ENCODE peak calls at places on chromosomes 2 and 18, in nine cellular contexts. U is activated T-helper 9 cell treated with anti-CD3 and anti-CD28 coated beads, Interleukin-2, amount 50 U/mL, for 16 hours; N is activated T-helper 1 cell treated with Interleukin-2 at 50 U/mL for 16 hours; E is stimulated activated CD4-positive, alpha-beta T cell treated with anti-CD3 and anti-CD28 coated beads, TNF-alpha, amount 100 ng/mL, for 1 hour; T is HTR-8/SVneo; H is neural crest cell; M is activated naive CD4-positive, alpha-beta T cell treated with Interleukin-2 at 50 U/mL for 16 hours; S is T follicular helper cell; Q is cardiac fibroblast. V is an unnamed sample.

GRCh38 chr2:176089843-176090395 is 2.6 kb upstream of the HOXD13 start:
- DNase-seq in U (no peak), N (no peak), E (no peak), T (no peak), H (no peak), M (no peak), S (no peak), Q (no peak), V (no peak)

GRCh38 chr2:226117506-226118065 is 682.0 kb downstream of the IRS1 start:
- DNase-seq in U (no peak), N (no peak), E (no peak), T (no peak), H (no peak), M (no peak), S (no peak), Q (peak), V (no peak)

GRCh38 chr2:212228651-212229253 is 309.9 kb downstream of the ERBB4 start:
- DNase-seq in U (no peak), N (no peak), E (no peak), T (no peak), H (no peak), M (no peak), S (no peak), Q (no peak), V (no peak)

GRCh38 chr18:46625069-46625468 is 32.0 kb downstream of the LOXHD1 start:
- DNase-seq in U (no peak), N (no peak), E (no peak), T (no peak), H (no peak), M (no peak), S (no peak), Q (no peak), V (no peak)

GRCh38 chr2:168180483-168180882 is 66.9 kb downstream of the STK39 start:
- DNase-seq in U (no peak), N (no peak), E (no peak), T (no peak), H (no peak), M (no peak), S (no peak), Q (no peak), V (no peak)

GRCh38 chr2:58497189-58497588 is 256.1 kb upstream of the FANCL start:
- DNase-seq in U (no peak), N (no peak), E (no peak), T (no peak), H (no peak), M (no peak), S (no peak), Q (no peak), V (no peak)

GRCh38 chr2:152718047-152718908 is at the start of gene ARL6IP6:
- DNase-seq in U (peak), N (peak), E (peak), T (peak), H (peak), M (peak), S (peak), Q (peak), V (peak)

GRCh38 chr2:39437522-39438296 is 624 bp upstream of the MAP4K3 start:
- DNase-seq in U (peak), N (no peak), E (no peak), T (no peak), H (no peak), M (peak), S (peak), Q (peak), V (peak)

V was measured in AG08396.